ENCODE peak calls at places on chromosomes 7 and 10, in four cellular contexts. E, T, G and P are unnamed samples.

GRCh38 chr10:71321386-71321785 is 2.3 kb downstream of the SLC29A3 start:
- DNase-seq in E (no peak), T (no peak), G (no peak), P (no peak)

GRCh38 chr10:47127188-47127587 is 172.8 kb upstream of the GDF10 start:
- DNase-seq in T (no peak), E (no peak), G (no peak), P (no peak)

GRCh38 chr10:91758303-91759146 is 39.7 kb upstream of the TNKS2 start:
- DNase-seq in E (peak), G (no peak), T (peak), P (peak)

GRCh38 chr7:116524609-116525297 is at the start of gene CAV1:
- DNase-seq in E (peak), G (no peak), T (peak), P (peak)

GRCh38 chr10:131822013-131822693 is 78.7 kb upstream of the PPP2R2D start:
- DNase-seq in T (no peak), G (no peak), E (no peak), P (no peak)

GRCh38 chr7:134701272-134701671 is 54.6 kb downstream of the BPGM start:
- DNase-seq in T (no peak), E (peak), G (peak), P (peak)

GRCh38 chr10:131981429-131982184 is at the start of gene BNIP3:
- DNase-seq in E (peak), T (peak), G (peak), P (peak)

GRCh38 chr10:5890519-5890878 is 456 bp downstream of the FBH1 start:
- DNase-seq in T (no peak), E (no peak), G (no peak), P (no peak)

GRCh38 chr7:142131439-142131838 is 19.9 kb downstream of the MGAM2 start:
- DNase-seq in T (no peak), G (no peak), E (no peak), P (no peak)

GRCh38 chr7:141945356-141945755 is 1.4 kb downstream of the CLEC5A start:
- DNase-seq in G (no peak), T (peak), E (no peak), P (peak)

GRCh38 chr10:126459032-126459831 is 71.0 kb upstream of the ADAM12 start:
- DNase-seq in G (no peak), T (peak), E (peak), P (peak)

GRCh38 chr10:93806882-93807281 is 49.1 kb downstream of the LGI1 start:
- DNase-seq in T (no peak), G (no peak), E (no peak), P (peak)

GRCh38 chr7:50342616-50343114 is 38.1 kb downstream of the IKZF1 start:
- DNase-seq in E (no peak), T (peak), G (no peak), P (peak)

GRCh38 chr10:60718891-60719290 is 59.4 kb upstream of the CDK1 start:
- DNase-seq in T (no peak), G (no peak), E (no peak), P (peak)

GRCh38 chr10:76727009-76727408 is 910.6 kb downstream of the KCNMA1 start:
- DNase-seq in E (no peak), G (no peak), T (no peak), P (no peak)

GRCh38 chr7:73831656-73832579 is 1.1 kb downstream of the CLDN4 start:
- DNase-seq in G (no peak), T (no peak), E (no peak), P (no peak)
- H3K4me3 ChIP-seq in G (peak), T (no peak), E (no peak), P (no peak)

DNA sequence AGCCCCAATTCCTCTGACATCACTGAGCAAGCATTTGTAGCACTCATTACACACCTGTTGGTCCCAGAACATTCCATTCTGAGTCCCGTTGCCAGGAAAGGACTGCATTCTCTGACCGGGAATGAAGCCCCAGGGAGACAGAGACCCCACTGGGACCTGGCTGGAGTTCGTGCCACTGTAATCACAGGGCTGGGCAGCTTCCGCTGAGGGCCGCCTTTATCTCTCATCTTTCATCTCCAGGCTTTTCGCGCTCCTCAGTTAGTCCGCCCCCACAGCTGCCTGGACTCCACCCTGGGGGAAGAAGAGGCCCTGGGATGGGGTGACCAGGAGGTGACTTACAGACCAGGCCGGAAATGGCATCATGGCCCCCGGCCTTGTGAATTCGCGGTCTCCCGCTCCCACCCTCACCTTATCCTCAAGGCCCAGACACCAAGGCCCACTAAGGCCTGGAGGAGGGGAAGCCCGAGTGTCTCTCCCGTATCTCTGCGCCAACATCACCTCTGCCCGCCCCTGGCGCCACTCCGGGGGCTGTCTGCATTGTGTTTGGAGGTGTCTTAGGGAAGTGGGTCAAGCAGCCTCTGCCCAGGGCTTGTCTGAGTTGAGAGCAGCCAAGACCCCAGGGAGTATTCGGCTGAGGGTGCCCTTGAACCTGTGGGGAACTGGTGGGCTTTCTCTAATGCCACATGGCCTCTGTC is 75.4 kb downstream of the PROSER2 start:
- DNase-seq in G (no peak), T (peak), E (peak), P (peak)
- H3K4me3 ChIP-seq in G (no peak), T (no peak), E (no peak), P (no peak)

GRCh38 chr7:55533050-55533728 is 39.1 kb downstream of the VOPP1 start:
- DNase-seq in G (no peak), E (peak), T (peak), P (peak)
- H3K4me3 ChIP-seq in G (no peak), E (no peak), T (no peak), P (no peak)

DNA sequence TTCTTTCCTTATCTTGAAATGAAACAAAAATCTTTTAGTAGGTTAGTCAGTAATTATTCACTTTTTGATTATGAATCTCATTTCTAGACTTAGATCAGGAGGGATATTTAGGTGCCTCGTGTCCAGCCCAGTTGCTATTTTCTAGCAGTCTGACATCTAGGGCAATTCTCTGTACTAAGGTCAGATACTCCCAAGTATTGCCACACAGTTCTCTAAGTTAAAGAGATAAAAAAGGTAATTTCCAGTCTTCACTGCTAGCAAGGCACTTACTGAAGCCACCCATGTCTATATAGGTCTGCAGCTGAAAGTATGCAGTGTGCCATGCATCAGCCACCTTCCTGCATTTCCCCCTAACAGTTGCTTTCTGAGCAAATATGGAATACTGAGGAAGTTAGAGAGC is 83.4 kb downstream of the PON1 start:
- DNase-seq in T (no peak), E (no peak), G (no peak), P (no peak)
- H3K4me3 ChIP-seq in T (no peak), E (no peak), G (no peak), P (no peak)

GRCh38 chr7:101023839-101024238 is 4.0 kb downstream of the MUC17 start:
- DNase-seq in T (no peak), G (no peak), E (no peak), P (no peak)
- H3K4me3 ChIP-seq in T (no peak), G (no peak), E (no peak), P (no peak)

GRCh38 chr7:82957521-82957920 is 205.2 kb downstream of the PCLO start:
- DNase-seq in E (no peak), G (no peak), T (no peak), P (no peak)

GRCh38 chr7:82965088-82966036 is 197.3 kb downstream of the PCLO start:
- DNase-seq in G (no peak), E (no peak), T (no peak), P (no peak)

GRCh38 chr7:82964150-82964882 is 198.4 kb downstream of the PCLO start:
- DNase-seq in E (no peak), G (no peak), T (no peak), P (no peak)

GRCh38 chr7:82961240-82961639 is 201.4 kb downstream of the PCLO start:
- DNase-seq in E (no peak), G (no peak), T (no peak), P (no peak)

DNA sequence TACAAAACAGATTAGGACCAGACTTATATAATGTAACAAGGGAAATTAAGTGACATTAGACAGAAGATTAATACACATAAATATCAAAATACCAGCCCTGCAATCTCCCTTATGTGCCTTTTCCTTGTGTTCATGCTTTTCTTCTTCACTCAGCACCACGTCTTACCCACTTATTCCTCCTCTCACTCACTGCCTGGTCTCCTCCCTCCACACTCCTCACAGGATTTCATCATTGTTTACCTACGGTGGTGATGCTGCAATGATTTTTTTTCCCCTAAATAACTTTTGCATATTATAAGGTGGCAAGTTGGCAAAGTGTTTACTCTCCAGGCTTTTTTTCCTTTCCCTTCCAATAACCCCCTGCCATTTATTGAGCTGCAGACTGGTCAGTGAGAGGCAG is 203.2 kb downstream of the PCLO start:
- DNase-seq in G (no peak), E (no peak), T (no peak), P (no peak)
- H3K4me3 ChIP-seq in G (no peak), E (no peak), T (no peak), P (no peak)

DNA sequence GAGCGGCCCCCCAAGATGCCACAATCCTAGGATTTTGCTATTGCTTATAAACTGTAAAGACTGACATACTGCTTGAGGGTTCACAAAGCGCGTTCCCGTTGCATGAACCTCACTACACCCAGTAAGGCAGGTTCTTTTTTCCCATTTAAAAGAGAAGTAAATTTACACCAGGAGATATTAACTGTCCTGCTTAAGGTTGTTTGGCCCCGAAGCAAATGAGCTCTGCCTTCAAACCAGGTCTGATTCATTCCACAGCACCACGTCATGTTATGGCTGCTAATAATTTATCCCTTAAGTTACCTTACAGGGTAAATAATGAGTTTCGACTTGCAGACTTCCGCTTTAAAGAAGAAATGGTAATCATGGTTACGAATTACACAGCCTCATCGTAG is 559 bp upstream of the FKBP14 start:
- DNase-seq in G (no peak), E (peak), T (no peak), P (peak)
- H3K4me3 ChIP-seq in G (peak), E (peak), T (peak), P (peak)